ENCODE peak calls at places on chromosome 21, in seven cellular contexts. V is astrocyte of the spinal cord, U is esophagus muscularis mucosa, I is ascending aorta, O is fibroblast of pulmonary artery, D is fibroblast of the aortic adventitia, P is testis. S is an unnamed sample.

GRCh38 chr21:27108228-27108627 is 141.3 kb upstream of the ADAMTS5 start:
- DNase-seq in V (no peak), I (no peak), O (no peak), P (no peak), U (no peak), D (peak), S (peak)

GRCh38 chr21:43290529-43291346 is 121.9 kb downstream of the CRYAA start:
- DNase-seq in U (no peak), V (no peak), D (no peak), I (no peak), O (no peak), P (no peak), S (no peak)

GRCh38 chr21:46021978-46022544 is 40.5 kb downstream of the COL6A1 start:
- DNase-seq in U (peak), V (no peak), O (no peak), D (peak), P (peak), I (no peak), S (no peak)

GRCh38 chr21:14321042-14321441 is 61.9 kb downstream of the HSPA13 start:
- DNase-seq in U (no peak), I (no peak), O (peak), P (no peak), D (no peak), V (peak), S (peak)

GRCh38 chr21:31873696-31874599 is 1.1 kb downstream of the HUNK start:
- DNase-seq in P (peak), I (no peak), U (no peak), V (no peak), D (no peak), O (no peak), S (no peak)

GRCh38 chr21:39046236-39046911 is 136.9 kb downstream of the PSMG1 start:
- DNase-seq in P (no peak), O (no peak), D (no peak), U (no peak), V (no peak), I (no peak), S (peak)

GRCh38 chr21:45644041-45644906 is 749 bp downstream of the PCBP3 start:
- DNase-seq in U (no peak), P (no peak), I (no peak), V (peak), O (peak), D (no peak), S (no peak)

GRCh38 chr21:43277481-43278351 is 108.9 kb downstream of the CRYAA start:
- DNase-seq in U (no peak), P (no peak), I (no peak), V (no peak), D (no peak), O (no peak), S (peak)

GRCh38 chr21:31865429-31865970 is 7.3 kb upstream of the HUNK start:
- DNase-seq in O (no peak), I (no peak), U (no peak), P (no peak), D (no peak), V (no peak), S (no peak)

GRCh38 chr21:29701676-29702075 is 238.1 kb downstream of the GRIK1 start:
- DNase-seq in V (no peak), I (no peak), U (no peak), P (no peak), D (no peak), O (no peak), S (no peak)

GRCh38 chr21:29696947-29697346 is 242.8 kb downstream of the GRIK1 start:
- DNase-seq in O (no peak), U (no peak), V (no peak), D (no peak), P (no peak), I (no peak), S (no peak)

GRCh38 chr21:29691616-29692491 is 247.9 kb downstream of the GRIK1 start:
- DNase-seq in O (no peak), U (no peak), V (no peak), I (no peak), D (no peak), P (no peak), S (no peak)

DNA sequence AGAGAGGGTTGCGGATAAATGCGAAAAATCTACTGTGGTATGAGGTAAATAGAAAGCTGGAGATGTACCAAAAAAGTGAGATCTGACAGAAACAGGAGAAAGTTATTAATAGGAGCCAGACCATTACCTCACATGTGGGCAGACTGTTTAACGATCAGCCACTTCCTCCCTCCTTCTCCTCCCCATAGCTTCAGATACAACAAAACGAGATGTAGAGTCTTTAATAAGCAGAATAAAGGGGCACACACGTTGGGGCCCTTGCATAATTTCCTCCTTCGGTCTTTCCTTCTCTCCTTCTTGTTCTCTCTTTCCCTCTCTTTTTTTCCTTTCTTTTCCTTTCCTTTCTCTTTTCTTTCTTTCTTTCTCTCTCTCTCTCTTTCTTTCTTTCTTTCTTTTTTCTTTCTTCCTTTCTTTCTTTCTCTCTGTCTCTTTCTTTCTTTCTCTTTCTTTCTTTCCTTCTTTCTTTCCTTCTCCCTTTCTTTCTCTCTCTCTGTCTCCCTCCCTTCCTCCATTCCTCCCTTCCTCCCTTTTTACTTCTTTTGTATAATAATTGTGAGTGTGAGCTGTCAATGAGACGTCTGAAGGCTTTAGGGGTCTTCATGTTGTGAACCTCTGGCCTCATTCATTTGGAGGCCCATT is 242.1 kb downstream of the GRIK1 start:
- DNase-seq in O (peak), I (no peak), P (no peak), V (no peak), U (no peak), D (peak), S (no peak)
- H3K4me3 ChIP-seq in O (no peak), I (no peak), P (no peak), V (no peak), U (no peak), D (no peak), S (no peak)

GRCh38 chr21:25750085-25750484 is 15.3 kb downstream of the GABPA start:
- DNase-seq in V (no peak), O (no peak), U (no peak), P (no peak), I (no peak), D (no peak), S (no peak)

GRCh38 chr21:25756190-25756932 is 21.6 kb downstream of the GABPA start:
- DNase-seq in O (no peak), U (no peak), I (no peak), D (no peak), P (no peak), V (no peak), S (no peak)

GRCh38 chr21:25752389-25752788 is 17.6 kb downstream of the GABPA start:
- DNase-seq in V (no peak), O (no peak), U (no peak), I (no peak), D (no peak), P (no peak), S (no peak)
- H3K4me3 ChIP-seq in V (no peak), O (no peak), U (no peak), I (no peak), D (no peak), P (no peak), S (no peak)

GRCh38 chr21:33687634-33688033 is 45.3 kb downstream of the ITSN1 start:
- DNase-seq in O (no peak), D (no peak), U (no peak), I (no peak), P (no peak), V (no peak), S (no peak)

GRCh38 chr21:33684068-33684467 is 41.8 kb downstream of the ITSN1 start:
- DNase-seq in O (no peak), U (no peak), V (no peak), D (no peak), P (no peak), I (no peak), S (no peak)

GRCh38 chr21:33686386-33686785 is 44.1 kb downstream of the ITSN1 start:
- DNase-seq in P (no peak), I (no peak), U (no peak), V (no peak), O (no peak), D (no peak), S (no peak)

GRCh38 chr21:33684923-33685560 is 42.7 kb downstream of the ITSN1 start:
- DNase-seq in U (no peak), P (no peak), O (peak), V (peak), I (no peak), D (peak), S (peak)

DNA sequence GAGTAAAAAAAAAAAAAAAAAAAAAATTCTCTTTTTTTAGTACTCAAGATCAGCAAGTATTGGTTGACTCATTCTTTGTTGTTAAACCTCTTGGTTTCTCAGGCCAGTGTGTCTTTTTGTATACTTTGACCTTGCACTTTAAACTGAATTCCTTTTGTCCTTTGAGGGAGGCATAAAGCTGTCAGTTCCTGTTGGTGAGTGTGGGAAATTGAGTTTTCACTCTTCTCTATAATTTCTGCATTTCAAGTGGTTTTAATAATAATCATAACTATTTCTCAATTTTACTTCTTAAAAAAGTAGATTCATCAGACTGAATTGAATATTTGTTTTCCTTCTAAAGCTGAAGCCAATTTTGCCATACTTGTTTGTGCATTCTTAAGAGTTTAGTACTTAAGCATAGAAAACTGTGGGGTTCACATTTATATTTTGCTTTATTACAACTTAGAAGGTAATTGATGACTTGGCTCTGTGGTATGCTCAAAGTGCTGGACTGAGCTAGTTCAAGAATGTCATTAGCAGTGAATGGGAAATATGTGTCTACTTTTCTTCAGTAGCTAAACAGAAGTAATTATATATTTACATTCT is 43.4 kb downstream of the ITSN1 start:
- DNase-seq in I (no peak), U (no peak), P (no peak), D (peak), O (peak), V (peak), S (peak)
- H3K4me3 ChIP-seq in I (no peak), U (no peak), P (no peak), D (no peak), O (no peak), V (no peak), S (no peak)

GRCh38 chr21:37800122-37800455 is 116.2 kb downstream of the KCNJ6 start:
- DNase-seq in V (no peak), I (no peak), D (no peak), P (no peak), U (no peak), O (peak), S (no peak)
- H3K4me3 ChIP-seq in V (no peak), I (no peak), D (no peak), P (no peak), U (no peak), O (no peak), S (no peak)

S was measured in epithelial cell of esophagus.